ENCODE peak calls at places on chromosomes 3 and 15, in four cellular contexts. M is endothelial cell of umbilical vein, R is HCT116, D is PC-3. F is an unnamed sample. For H3K4me1, the result is how much of the 10 kb centered on the place peaks cover.

GRCh38 chr15:66832679-66833078 is 130.6 kb downstream of the SMAD6 start:
- DNase-seq in M (no peak), R (no peak), D (peak), F (peak)

GRCh38 chr15:42154576-42155355 is 1.7 kb downstream of the PLA2G4F start:
- DNase-seq in M (no peak), R (no peak), D (no peak), F (no peak)

GRCh38 chr3:16873872-16874271 is 10.9 kb upstream of the PLCL2 start:
- DNase-seq in M (no peak), R (no peak), D (no peak), F (no peak)

GRCh38 chr3:182969277-182969676 is 11.1 kb downstream of the DCUN1D1 start:
- DNase-seq in M (no peak), R (no peak), D (peak), F (peak)

GRCh38 chr3:59425371-59425770 is 375.5 kb upstream of the CFAP20DC start:
- DNase-seq in M (no peak), R (no peak), D (peak), F (peak)

GRCh38 chr3:142844339-142844977 is 44.4 kb downstream of the PCOLCE2 start:
- DNase-seq in M (peak), R (peak), D (peak), F (peak)

GRCh38 chr15:78044407-78045155 is 32.9 kb downstream of the TBC1D2B start:
- DNase-seq in M (no peak), R (no peak), D (no peak), F (peak)

GRCh38 chr15:22930782-22931484 is 49.2 kb downstream of the CYFIP1 start:
- DNase-seq in M (no peak), R (no peak), D (peak), F (no peak)

GRCh38 chr15:83871808-83872559 is 218.1 kb downstream of the ADAMTSL3 start:
- DNase-seq in M (no peak), R (no peak), D (peak), F (peak)

GRCh38 chr3:43583481-43583880 is 38.3 kb downstream of the ANO10 start:
- DNase-seq in M (no peak), R (no peak), D (no peak), F (no peak)

GRCh38 chr3:129003578-129004112 is 2.5 kb downstream of the EFCC1 start:
- DNase-seq in M (no peak), R (peak), D (peak), F (no peak)

GRCh38 chr15:92049290-92050008 is 195.9 kb downstream of the SLCO3A1 start:
- DNase-seq in M (no peak), R (no peak), D (no peak), F (no peak)

GRCh38 chr15:63493451-63493850 is 10.9 kb upstream of the USP3 start:
- DNase-seq in M (no peak), R (no peak), D (no peak), F (no peak)

GRCh38 chr3:37885831-37886230 is 24.2 kb downstream of the CTDSPL start:
- DNase-seq in M (no peak), R (no peak), D (no peak), F (no peak)

GRCh38 chr15:29054171-29055045 is 168.6 kb downstream of the APBA2 start:
- DNase-seq in M (no peak), R (no peak), D (no peak), F (no peak)

GRCh38 chr15:39685999-39686613 is 96.5 kb downstream of the FSIP1 start:
- DNase-seq in M (peak), R (peak), D (peak), F (peak)

GRCh38 chr15:23467110-23467600 is 20.1 kb upstream of the GOLGA6L2 start:
- DNase-seq in M (peak), R (peak), D (peak), F (peak)

GRCh38 chr15:59159210-59159609 is 47.4 kb upstream of the LDHAL6B start:
- DNase-seq in M (no peak), R (no peak), D (no peak), F (no peak)

GRCh38 chr3:115891237-115891636 is 267.9 kb downstream of the GAP43 start:
- DNase-seq in M (no peak), R (no peak), D (no peak), F (no peak)

GRCh38 chr15:76059320-76060097 is at the start of gene TMEM266:
- DNase-seq in M (peak), R (no peak), D (peak), F (peak)

GRCh38 chr15:47934342-47934741 is 186.4 kb upstream of the SLC24A5 start:
- DNase-seq in M (no peak), R (no peak), D (no peak), F (no peak)

GRCh38 chr3:35524851-35525250 is 114.5 kb upstream of the ARPP21 start:
- DNase-seq in M (no peak), R (no peak), D (no peak), F (no peak)

GRCh38 chr3:173644086-173645082 is 246.8 kb downstream of the NLGN1 start:
- DNase-seq in M (no peak), R (no peak), D (no peak), F (no peak)

GRCh38 chr15:73841756-73842590 is 31.4 kb upstream of the TBC1D21 start:
- DNase-seq in M (no peak), R (no peak), D (no peak), F (no peak)

GRCh38 chr3:136277634-136278033 is 27.5 kb downstream of the PCCB start:
- DNase-seq in M (no peak), R (no peak), D (no peak), F (no peak)

GRCh38 chr15:78859971-78860733 is 12.5 kb upstream of the MORF4L1 start:
- DNase-seq in M (peak), R (peak), D (peak), F (peak)

DNA sequence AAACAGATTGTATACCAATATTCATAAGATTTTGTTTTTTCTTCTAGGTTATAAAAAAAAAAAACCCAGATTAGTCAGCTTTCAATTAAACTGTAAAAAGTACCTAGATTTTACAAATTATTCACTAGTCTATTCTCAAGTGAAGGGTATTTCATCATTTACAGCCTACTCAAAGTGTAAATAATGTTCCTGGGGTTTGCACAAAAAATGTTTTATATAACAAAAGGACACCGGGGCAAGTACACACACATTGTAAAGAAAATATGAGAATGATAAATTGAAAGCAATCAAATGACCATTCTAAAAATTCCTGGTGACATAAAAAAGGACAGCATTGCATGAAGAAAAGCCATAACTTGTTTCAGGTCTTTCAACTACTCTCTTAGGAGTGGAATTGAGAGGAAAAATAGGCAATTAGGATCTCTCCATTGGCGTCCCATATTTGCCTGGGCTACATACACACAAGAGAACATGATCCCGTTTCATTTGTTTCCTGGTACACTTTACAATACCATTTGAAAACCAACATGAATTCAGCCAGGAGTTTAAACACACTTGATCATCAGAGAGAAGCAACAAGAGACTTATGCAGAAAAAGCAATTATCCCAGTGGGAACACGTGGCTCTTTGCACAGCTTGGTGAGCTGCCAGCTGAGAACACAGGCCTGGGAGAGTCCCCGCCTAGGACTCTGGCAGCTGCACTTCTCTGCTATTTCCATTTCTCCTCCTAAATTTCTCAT is 1039.2 kb downstream of the ROBO1 start:
- DNase-seq in M (no peak), R (no peak), D (no peak), F (peak)
- H3K4me1 ChIP-seq in M (under half), R (under half), D (under half), F (under half)

GRCh38 chr15:36884404-36885335 is 215.7 kb downstream of the MEIS2 start:
- DNase-seq in M (no peak), R (no peak), D (no peak), F (no peak)
- H3K4me3 ChIP-seq in M (no peak), R (no peak), D (peak), F (no peak)

GRCh38 chr3:9893739-9894138 is 3.3 kb downstream of the JAGN1 start:
- DNase-seq in M (peak), R (no peak), D (no peak), F (no peak)
- H3K4me1 ChIP-seq in M (under half), R (under half), D (half or more), F (half or more)

GRCh38 chr3:63635186-63635585 is 17.3 kb upstream of the SNTN start:
- DNase-seq in M (no peak), R (no peak), D (no peak), F (no peak)

GRCh38 chr3:63631670-63632069 is 20.8 kb upstream of the SNTN start:
- DNase-seq in M (no peak), R (no peak), D (no peak), F (no peak)
- H3K4me3 ChIP-seq in M (no peak), R (no peak), D (no peak), F (no peak)

GRCh38 chr3:156334841-156335545 is 214.6 kb downstream of the KCNAB1 start:
- DNase-seq in M (peak), R (no peak), D (peak), F (no peak)
- H3K4me1 ChIP-seq in M (under half), R (under half), D (under half), F (under half)

GRCh38 chr3:13282986-13283876 is 136.9 kb downstream of the NUP210 start:
- DNase-seq in M (no peak), R (peak), D (peak), F (peak)
- H3K4me3 ChIP-seq in M (no peak), R (peak), D (peak), F (peak)